ENCODE peak calls at places on chromosomes 16 and 17, in ten cellular contexts. One of them, this sample, is unnamed.

GRCh38 chr17:40175928-40176327 is 1.3 kb upstream of the RAPGEFL1 start:
- DNase-seq in activated CD8-positive, alpha-beta T cell treated with anti-CD3 and anti-CD28 coated beads for 36 hours: no peak
- DNase-seq in KG1: no peak
- DNase-seq in esophagus squamous epithelium: no peak
- DNase-seq in PC-9: no peak
- DNase-seq in spleen: no peak
- DNase-seq in substantia nigra: no peak
- DNase-seq in hypothalamus: no peak
- DNase-seq in osteocyte: no peak
- DNase-seq in A172: no peak
- DNase-seq in this sample: no peak

GRCh38 chr16:28494141-28494851 is at the start of gene APOBR:
- DNase-seq in activated CD8-positive, alpha-beta T cell treated with anti-CD3 and anti-CD28 coated beads for 36 hours: peak; percentile 97
- DNase-seq in KG1: peak; percentile 93
- DNase-seq in esophagus squamous epithelium: peak; percentile 52
- DNase-seq in PC-9: no peak
- DNase-seq in spleen: peak; percentile 94
- DNase-seq in substantia nigra: peak; percentile 34
- DNase-seq in hypothalamus: no peak
- DNase-seq in osteocyte: no peak
- DNase-seq in A172: no peak
- DNase-seq in this sample: no peak

GRCh38 chr17:39915559-39915958 is 2.9 kb downstream of the GSDMB start:
- DNase-seq in activated CD8-positive, alpha-beta T cell treated with anti-CD3 and anti-CD28 coated beads for 36 hours: no peak
- DNase-seq in KG1: no peak
- DNase-seq in esophagus squamous epithelium: no peak
- DNase-seq in PC-9: no peak
- DNase-seq in spleen: no peak
- DNase-seq in substantia nigra: no peak
- DNase-seq in hypothalamus: no peak
- DNase-seq in osteocyte: no peak
- DNase-seq in A172: no peak
- DNase-seq in this sample: no peak

GRCh38 chr17:80760501-80760900 is 215.9 kb downstream of the RPTOR start:
- DNase-seq in activated CD8-positive, alpha-beta T cell treated with anti-CD3 and anti-CD28 coated beads for 36 hours: no peak
- DNase-seq in KG1: no peak
- DNase-seq in esophagus squamous epithelium: no peak
- DNase-seq in PC-9: peak; percentile 67
- DNase-seq in spleen: peak; percentile 78
- DNase-seq in substantia nigra: no peak
- DNase-seq in hypothalamus: no peak
- DNase-seq in osteocyte: no peak
- DNase-seq in A172: peak; percentile 56
- DNase-seq in this sample: peak; percentile 96

GRCh38 chr17:31877911-31878702 is 19.1 kb upstream of the COPRS start:
- DNase-seq in activated CD8-positive, alpha-beta T cell treated with anti-CD3 and anti-CD28 coated beads for 36 hours: peak; percentile 83
- DNase-seq in KG1: no peak
- DNase-seq in esophagus squamous epithelium: no peak
- DNase-seq in PC-9: no peak
- DNase-seq in spleen: no peak
- DNase-seq in substantia nigra: no peak
- DNase-seq in hypothalamus: no peak
- DNase-seq in osteocyte: peak; percentile 85
- DNase-seq in A172: peak; percentile 47
- DNase-seq in this sample: no peak

GRCh38 chr17:48505788-48506187 is 25.0 kb downstream of the HOXB1 start:
- DNase-seq in activated CD8-positive, alpha-beta T cell treated with anti-CD3 and anti-CD28 coated beads for 36 hours: peak; percentile 71
- DNase-seq in KG1: no peak
- DNase-seq in esophagus squamous epithelium: no peak
- DNase-seq in PC-9: peak; percentile 58
- DNase-seq in spleen: no peak
- DNase-seq in substantia nigra: no peak
- DNase-seq in hypothalamus: no peak
- DNase-seq in osteocyte: no peak
- DNase-seq in A172: peak; percentile 93
- DNase-seq in this sample: peak; percentile 99

GRCh38 chr17:83127431-83128160 is 48.2 kb downstream of the METRNL start:
- DNase-seq in activated CD8-positive, alpha-beta T cell treated with anti-CD3 and anti-CD28 coated beads for 36 hours: no peak
- DNase-seq in KG1: no peak
- DNase-seq in esophagus squamous epithelium: no peak
- DNase-seq in PC-9: no peak
- DNase-seq in spleen: peak; percentile 51
- DNase-seq in substantia nigra: no peak
- DNase-seq in hypothalamus: no peak
- DNase-seq in osteocyte: no peak
- DNase-seq in A172: no peak
- DNase-seq in this sample: no peak

GRCh38 chr16:67029249-67030096 is 524 bp downstream of the CBFB start:
- DNase-seq in activated CD8-positive, alpha-beta T cell treated with anti-CD3 and anti-CD28 coated beads for 36 hours: peak; percentile 66
- DNase-seq in KG1: no peak
- DNase-seq in esophagus squamous epithelium: no peak
- DNase-seq in PC-9: no peak
- DNase-seq in spleen: peak; percentile 93
- DNase-seq in substantia nigra: peak; percentile 66
- DNase-seq in hypothalamus: no peak
- DNase-seq in osteocyte: peak; percentile 87
- DNase-seq in A172: no peak
- DNase-seq in this sample: peak; percentile 25

GRCh38 chr17:18319604-18320256 is 4.6 kb downstream of the SMCR8 start:
- DNase-seq in activated CD8-positive, alpha-beta T cell treated with anti-CD3 and anti-CD28 coated beads for 36 hours: peak; percentile 30
- DNase-seq in KG1: no peak
- DNase-seq in esophagus squamous epithelium: no peak
- DNase-seq in PC-9: no peak
- DNase-seq in spleen: peak; percentile 73
- DNase-seq in substantia nigra: peak; percentile 24
- DNase-seq in hypothalamus: no peak
- DNase-seq in osteocyte: no peak
- DNase-seq in A172: peak; percentile 28
- DNase-seq in this sample: peak; percentile 61

GRCh38 chr16:25135239-25135878 is 23.8 kb downstream of the LCMT1 start:
- DNase-seq in activated CD8-positive, alpha-beta T cell treated with anti-CD3 and anti-CD28 coated beads for 36 hours: no peak
- DNase-seq in KG1: no peak
- DNase-seq in esophagus squamous epithelium: no peak
- DNase-seq in PC-9: no peak
- DNase-seq in spleen: no peak
- DNase-seq in substantia nigra: no peak
- DNase-seq in hypothalamus: no peak
- DNase-seq in osteocyte: no peak
- DNase-seq in A172: peak; percentile 42
- DNase-seq in this sample: peak; percentile 78

GRCh38 chr17:49223168-49223516 is 7.4 kb downstream of the PHOSPHO1 start:
- DNase-seq in activated CD8-positive, alpha-beta T cell treated with anti-CD3 and anti-CD28 coated beads for 36 hours: no peak
- DNase-seq in KG1: no peak
- DNase-seq in esophagus squamous epithelium: no peak
- DNase-seq in PC-9: no peak
- DNase-seq in spleen: no peak
- DNase-seq in substantia nigra: no peak
- DNase-seq in hypothalamus: no peak
- DNase-seq in osteocyte: no peak
- DNase-seq in A172: no peak
- DNase-seq in this sample: no peak

GRCh38 chr17:2796164-2797140 is at the start of gene RAP1GAP2:
- DNase-seq in activated CD8-positive, alpha-beta T cell treated with anti-CD3 and anti-CD28 coated beads for 36 hours: peak; percentile 69
- DNase-seq in KG1: peak; percentile 45
- DNase-seq in esophagus squamous epithelium: peak; percentile 46
- DNase-seq in PC-9: peak; percentile 37
- DNase-seq in spleen: peak; percentile 95
- DNase-seq in substantia nigra: peak; percentile 50
- DNase-seq in hypothalamus: no peak
- DNase-seq in osteocyte: no peak
- DNase-seq in A172: no peak
- DNase-seq in this sample: no peak

GRCh38 chr16:69482410-69482951 is 58.1 kb downstream of the CYB5B start:
- DNase-seq in activated CD8-positive, alpha-beta T cell treated with anti-CD3 and anti-CD28 coated beads for 36 hours: no peak
- DNase-seq in KG1: no peak
- DNase-seq in esophagus squamous epithelium: no peak
- DNase-seq in PC-9: no peak
- DNase-seq in spleen: no peak
- DNase-seq in substantia nigra: peak; percentile 15
- DNase-seq in hypothalamus: peak; percentile 31
- DNase-seq in osteocyte: peak; percentile 94
- DNase-seq in A172: peak; percentile 88
- DNase-seq in this sample: no peak

GRCh38 chr17:1787301-1787902 is 25.5 kb downstream of the SERPINF1 start:
- DNase-seq in activated CD8-positive, alpha-beta T cell treated with anti-CD3 and anti-CD28 coated beads for 36 hours: no peak
- DNase-seq in KG1: no peak
- DNase-seq in esophagus squamous epithelium: no peak
- DNase-seq in PC-9: peak; percentile 61
- DNase-seq in spleen: peak; percentile 42
- DNase-seq in substantia nigra: no peak
- DNase-seq in hypothalamus: no peak
- DNase-seq in osteocyte: peak; percentile 86
- DNase-seq in A172: peak; percentile 96
- DNase-seq in this sample: peak; percentile 87

GRCh38 chr17:2503627-2504026 is 8.1 kb downstream of the METTL16 start:
- DNase-seq in activated CD8-positive, alpha-beta T cell treated with anti-CD3 and anti-CD28 coated beads for 36 hours: no peak
- DNase-seq in KG1: no peak
- DNase-seq in esophagus squamous epithelium: no peak
- DNase-seq in PC-9: no peak
- DNase-seq in spleen: no peak
- DNase-seq in substantia nigra: no peak
- DNase-seq in hypothalamus: no peak
- DNase-seq in osteocyte: no peak
- DNase-seq in A172: no peak
- DNase-seq in this sample: no peak

GRCh38 chr16:58098207-58099096 is 30.7 kb downstream of the CFAP20 start:
- DNase-seq in activated CD8-positive, alpha-beta T cell treated with anti-CD3 and anti-CD28 coated beads for 36 hours: no peak
- DNase-seq in KG1: no peak
- DNase-seq in esophagus squamous epithelium: no peak
- DNase-seq in PC-9: peak; percentile 23
- DNase-seq in spleen: no peak
- DNase-seq in substantia nigra: no peak
- DNase-seq in hypothalamus: no peak
- DNase-seq in osteocyte: no peak
- DNase-seq in A172: peak; percentile 55
- DNase-seq in this sample: peak; percentile 35

GRCh38 chr17:28547623-28548416 is 4.6 kb downstream of the UNC119 start:
- DNase-seq in activated CD8-positive, alpha-beta T cell treated with anti-CD3 and anti-CD28 coated beads for 36 hours: peak; percentile 82
- DNase-seq in KG1: peak; percentile 27
- DNase-seq in esophagus squamous epithelium: no peak
- DNase-seq in PC-9: peak; percentile 73
- DNase-seq in spleen: peak; percentile 92
- DNase-seq in substantia nigra: peak; percentile 78
- DNase-seq in hypothalamus: peak; percentile 15
- DNase-seq in osteocyte: peak; percentile 92
- DNase-seq in A172: peak; percentile 83
- DNase-seq in this sample: peak; percentile 81

GRCh38 chr17:19418312-19418992 is 7.4 kb downstream of the RNF112 start:
- DNase-seq in activated CD8-positive, alpha-beta T cell treated with anti-CD3 and anti-CD28 coated beads for 36 hours: peak; percentile 29
- DNase-seq in KG1: no peak
- DNase-seq in esophagus squamous epithelium: no peak
- DNase-seq in PC-9: peak; percentile 14
- DNase-seq in spleen: no peak
- DNase-seq in substantia nigra: no peak
- DNase-seq in hypothalamus: no peak
- DNase-seq in osteocyte: no peak
- DNase-seq in A172: peak; percentile 28
- DNase-seq in this sample: peak; percentile 56

GRCh38 chr17:45441536-45442310 is 9.1 kb upstream of the ARHGAP27 start:
- DNase-seq in activated CD8-positive, alpha-beta T cell treated with anti-CD3 and anti-CD28 coated beads for 36 hours: no peak
- DNase-seq in KG1: no peak
- DNase-seq in esophagus squamous epithelium: no peak
- DNase-seq in PC-9: no peak
- DNase-seq in spleen: peak; percentile 51
- DNase-seq in substantia nigra: no peak
- DNase-seq in hypothalamus: no peak
- DNase-seq in osteocyte: no peak
- DNase-seq in A172: no peak
- DNase-seq in this sample: no peak

GRCh38 chr16:79902351-79902750 is 301.8 kb upstream of the MAF start:
- DNase-seq in activated CD8-positive, alpha-beta T cell treated with anti-CD3 and anti-CD28 coated beads for 36 hours: no peak
- DNase-seq in KG1: no peak
- DNase-seq in esophagus squamous epithelium: no peak
- DNase-seq in PC-9: no peak
- DNase-seq in spleen: no peak
- DNase-seq in substantia nigra: no peak
- DNase-seq in hypothalamus: no peak
- DNase-seq in osteocyte: no peak
- DNase-seq in A172: no peak
- DNase-seq in this sample: no peak

GRCh38 chr17:71409712-71410111 is 711.1 kb upstream of the SOX9 start:
- DNase-seq in activated CD8-positive, alpha-beta T cell treated with anti-CD3 and anti-CD28 coated beads for 36 hours: no peak
- DNase-seq in KG1: no peak
- DNase-seq in esophagus squamous epithelium: no peak
- DNase-seq in PC-9: no peak
- DNase-seq in spleen: no peak
- DNase-seq in substantia nigra: no peak
- DNase-seq in hypothalamus: no peak
- DNase-seq in osteocyte: no peak
- DNase-seq in A172: peak; percentile 90
- DNase-seq in this sample: peak; percentile 81

GRCh38 chr17:81238490-81238814 is 403 bp downstream of the TEPSIN start:
- DNase-seq in activated CD8-positive, alpha-beta T cell treated with anti-CD3 and anti-CD28 coated beads for 36 hours: no peak
- DNase-seq in KG1: no peak
- DNase-seq in esophagus squamous epithelium: no peak
- DNase-seq in PC-9: no peak
- DNase-seq in spleen: no peak
- DNase-seq in substantia nigra: no peak
- DNase-seq in hypothalamus: no peak
- DNase-seq in osteocyte: no peak
- DNase-seq in A172: no peak
- DNase-seq in this sample: no peak

GRCh38 chr16:1545044-1545736 is 11.7 kb downstream of the TMEM204 start:
- DNase-seq in activated CD8-positive, alpha-beta T cell treated with anti-CD3 and anti-CD28 coated beads for 36 hours: no peak
- DNase-seq in KG1: no peak
- DNase-seq in esophagus squamous epithelium: no peak
- DNase-seq in PC-9: no peak
- DNase-seq in spleen: no peak
- DNase-seq in substantia nigra: no peak
- DNase-seq in hypothalamus: no peak
- DNase-seq in osteocyte: no peak
- DNase-seq in A172: no peak
- DNase-seq in this sample: no peak

GRCh38 chr16:14958323-14958600 is 16.6 kb upstream of the PDXDC1 start:
- DNase-seq in activated CD8-positive, alpha-beta T cell treated with anti-CD3 and anti-CD28 coated beads for 36 hours: no peak
- DNase-seq in KG1: no peak
- DNase-seq in esophagus squamous epithelium: no peak
- DNase-seq in PC-9: no peak
- DNase-seq in spleen: no peak
- DNase-seq in substantia nigra: no peak
- DNase-seq in hypothalamus: no peak
- DNase-seq in osteocyte: no peak
- DNase-seq in A172: no peak
- DNase-seq in this sample: no peak

GRCh38 chr16:87528690-87529579 is 36.1 kb upstream of the ZCCHC14 start:
- DNase-seq in activated CD8-positive, alpha-beta T cell treated with anti-CD3 and anti-CD28 coated beads for 36 hours: no peak
- DNase-seq in KG1: no peak
- DNase-seq in esophagus squamous epithelium: no peak
- DNase-seq in PC-9: no peak
- DNase-seq in spleen: no peak
- DNase-seq in substantia nigra: no peak
- DNase-seq in hypothalamus: no peak
- DNase-seq in osteocyte: no peak
- DNase-seq in A172: no peak
- DNase-seq in this sample: no peak

GRCh38 chr17:57370051-57370581 is 113.8 kb downstream of the MSI2 start:
- DNase-seq in activated CD8-positive, alpha-beta T cell treated with anti-CD3 and anti-CD28 coated beads for 36 hours: no peak
- DNase-seq in KG1: no peak
- DNase-seq in esophagus squamous epithelium: no peak
- DNase-seq in PC-9: no peak
- DNase-seq in spleen: no peak
- DNase-seq in substantia nigra: no peak
- DNase-seq in hypothalamus: no peak
- DNase-seq in osteocyte: no peak
- DNase-seq in A172: peak; percentile 12
- DNase-seq in this sample: peak; percentile 73

GRCh38 chr16:70582280-70582978 is 58.8 kb downstream of the SF3B3 start:
- DNase-seq in activated CD8-positive, alpha-beta T cell treated with anti-CD3 and anti-CD28 coated beads for 36 hours: peak; percentile 25
- DNase-seq in KG1: no peak
- DNase-seq in esophagus squamous epithelium: no peak
- DNase-seq in PC-9: peak; percentile 54
- DNase-seq in spleen: no peak
- DNase-seq in substantia nigra: no peak
- DNase-seq in hypothalamus: no peak
- DNase-seq in osteocyte: no peak
- DNase-seq in A172: no peak
- DNase-seq in this sample: no peak

GRCh38 chr16:85125570-85126382 is 13.5 kb upstream of the CIBAR2 start:
- DNase-seq in activated CD8-positive, alpha-beta T cell treated with anti-CD3 and anti-CD28 coated beads for 36 hours: no peak
- DNase-seq in KG1: no peak
- DNase-seq in esophagus squamous epithelium: no peak
- DNase-seq in PC-9: no peak
- DNase-seq in spleen: no peak
- DNase-seq in substantia nigra: peak; percentile 49
- DNase-seq in hypothalamus: no peak
- DNase-seq in osteocyte: no peak
- DNase-seq in A172: no peak
- DNase-seq in this sample: no peak